ENCODE peak calls at places on chromosomes 11 and 22, in seven cellular contexts. S is HTR-8/SVneo; Z is heart left ventricle; G is cardiac septum; C is AG04450; E is stimulated activated CD4-positive, alpha-beta T cell treated with anti-CD3 and anti-CD28 coated beads, Interleukin-4, amount 100 ng/mL, for 24 hours; W is left ventricle myocardium superior. Y is an unnamed sample.

GRCh38 chr11:1846453-1846932 is 6.4 kb upstream of the LSP1 start:
- DNase-seq in W (no peak), G (no peak), C (no peak), Z (peak; percentile 7), E (no peak), S (no peak), Y (no peak)

GRCh38 chr11:68354181-68354872 is 41.9 kb downstream of the LRP5 start:
- DNase-seq in Z (peak; percentile 89), W (peak; percentile 92), E (no peak), S (peak; percentile 97), C (peak; percentile 85), G (peak; percentile 86), Y (no peak)

GRCh38 chr11:11667056-11667455 is 45.3 kb upstream of the GALNT18 start:
- DNase-seq in Z (no peak), E (no peak), G (no peak), W (no peak), S (no peak), C (no peak), Y (no peak)

GRCh38 chr22:25849514-25849913 is 107.5 kb downstream of the MYO18B start:
- DNase-seq in W (no peak), E (no peak), Z (no peak), S (no peak), G (no peak), C (no peak), Y (peak; percentile 9)

GRCh38 chr11:69964247-69964643 is 113.9 kb upstream of the ANO1 start:
- DNase-seq in S (no peak), C (no peak), G (no peak), W (no peak), Z (no peak), E (no peak), Y (no peak)

GRCh38 chr11:106939157-106939556 is 79.1 kb downstream of the GUCY1A2 start:
- DNase-seq in S (no peak), G (no peak), C (no peak), W (no peak), Z (no peak), E (no peak), Y (no peak)

GRCh38 chr11:60798631-60799030 is 13.5 kb downstream of the MS4A10 start:
- DNase-seq in E (no peak), S (no peak), W (peak; percentile 8), Z (no peak), G (no peak), C (no peak), Y (no peak)

GRCh38 chr11:67662142-67662805 is 11.7 kb upstream of the ACY3 start:
- DNase-seq in C (no peak), W (no peak), G (no peak), Z (no peak), S (no peak), E (no peak), Y (no peak)

GRCh38 chr22:17749605-17750395 is 24.5 kb downstream of the BID start:
- DNase-seq in S (no peak), Z (no peak), G (no peak), E (no peak), C (no peak), W (no peak), Y (no peak)

GRCh38 chr11:11579012-11579755 is 42.6 kb downstream of the GALNT18 start:
- DNase-seq in E (no peak), C (no peak), Z (no peak), W (peak; percentile 70), G (no peak), S (no peak), Y (no peak)

GRCh38 chr11:122735031-122735430 is 79.5 kb downstream of the UBASH3B start:
- DNase-seq in E (no peak), W (no peak), G (no peak), C (no peak), Z (no peak), S (no peak), Y (no peak)

GRCh38 chr11:46119053-46119351 is 2.3 kb downstream of the PHF21A start:
- DNase-seq in C (no peak), S (no peak), Z (no peak), W (no peak), E (no peak), G (no peak), Y (no peak)

GRCh38 chr22:19167106-19167869 is 11.2 kb downstream of the SLC25A1 start:
- DNase-seq in Z (no peak), C (no peak), W (no peak), S (no peak), E (no peak), G (no peak), Y (no peak)

GRCh38 chr11:40140560-40140959 is 1318.9 kb downstream of the LRRC4C start:
- DNase-seq in Z (no peak), S (no peak), E (no peak), C (no peak), G (no peak), W (no peak), Y (no peak)

GRCh38 chr11:128535468-128536457 is 51.6 kb downstream of the ETS1 start:
- DNase-seq in C (no peak), S (no peak), W (no peak), E (no peak), Z (no peak), G (no peak), Y (peak; percentile 47)

GRCh38 chr11:114162719-114163123 is 103.2 kb downstream of the ZBTB16 start:
- DNase-seq in E (no peak), W (peak; percentile 83), C (peak; percentile 88), S (peak; percentile 86), Z (peak; percentile 86), G (peak; percentile 90), Y (peak; percentile 98)

GRCh38 chr11:111633248-111633647 is 31.0 kb downstream of the SIK2 start:
- DNase-seq in G (no peak), C (no peak), Z (no peak), W (no peak), S (no peak), E (no peak), Y (no peak)

Y was measured in lung microvascular endothelial cell.